ENCODE peak calls at places on chromosomes 1 and 21, in seven cellular contexts. K is stimulated activated CD4-positive, alpha-beta T cell treated with anti-CD3 and anti-CD28 coated beads, Interleukin-1b, Interleukin-23, amount 100 ng/mL, for 24 hours; E is sciatic nerve; M is myocyte; Z is HCEC 1CT; J is Peyer's patch; X is hepatic stellate cell. G is an unnamed sample.

GRCh38 chr1:98870959-98871903 is 133.4 kb downstream of the PLPPR5 start:
- DNase-seq in K (no peak), E (no peak), M (no peak), Z (peak; percentile 3), J (peak; percentile 31), X (no peak), G (no peak)

GRCh38 chr1:34781071-34781843 is at the start of gene GJB3:
- DNase-seq in K (no peak), E (no peak), M (no peak), Z (no peak), J (no peak), X (no peak), G (peak; percentile 72)

GRCh38 chr1:23444104-23444533 is 19.6 kb upstream of the TCEA3 start:
- DNase-seq in K (no peak), E (peak; percentile 83), M (no peak), Z (peak; percentile 11), J (peak; percentile 26), X (peak; percentile 28), G (no peak)

GRCh38 chr1:52238474-52238873 is 96.6 kb downstream of the ZFYVE9 start:
- DNase-seq in K (no peak), E (no peak), M (no peak), Z (peak; percentile 85), J (no peak), X (no peak), G (peak; percentile 95)

GRCh38 chr1:28104866-28105467 is 16.6 kb upstream of the EYA3 start:
- DNase-seq in K (no peak), E (no peak), M (peak; percentile 40), Z (peak; percentile 94), J (no peak), X (peak; percentile 34), G (peak; percentile 95)

GRCh38 chr1:162014202-162014601 is 9.5 kb downstream of the OLFML2B start:
- DNase-seq in K (no peak), E (no peak), M (no peak), Z (no peak), J (no peak), X (no peak), G (no peak)

GRCh38 chr1:109250454-109251276 is 1.3 kb downstream of the CELSR2 start:
- DNase-seq in K (no peak), E (peak; percentile 61), M (no peak), Z (no peak), J (no peak), X (no peak), G (no peak)

GRCh38 chr1:171623651-171624331 is 1.7 kb downstream of the MYOCOS start:
- DNase-seq in K (no peak), E (no peak), M (no peak), Z (no peak), J (no peak), X (no peak), G (no peak)

GRCh38 chr1:54200519-54200997 is 591 bp downstream of the MRPL37 start:
- DNase-seq in K (no peak), E (no peak), M (peak; percentile 15), Z (no peak), J (no peak), X (no peak), G (no peak)

GRCh38 chr1:16245476-16246196 is 8.7 kb upstream of the CPLANE2 start:
- DNase-seq in K (no peak), E (no peak), M (no peak), Z (no peak), J (peak; percentile 6), X (no peak), G (no peak)

GRCh38 chr1:183604811-183605210 is 14.6 kb upstream of the NCF2 start:
- DNase-seq in K (no peak), E (no peak), M (no peak), Z (no peak), J (peak; percentile 31), X (no peak), G (no peak)

GRCh38 chr21:42570841-42571387 is 57.3 kb downstream of the SLC37A1 start:
- DNase-seq in K (no peak), E (peak; percentile 58), M (no peak), Z (no peak), J (peak; percentile 12), X (no peak), G (no peak)

GRCh38 chr21:41169701-41170100 is 1.7 kb downstream of the BACE2 start:
- DNase-seq in K (no peak), E (no peak), M (peak; percentile 24), Z (no peak), J (no peak), X (no peak), G (no peak)

GRCh38 chr1:33181038-33181861 is 593 bp downstream of the TRIM62 start:
- DNase-seq in K (no peak), E (peak; percentile 82), M (peak; percentile 61), Z (peak; percentile 45), J (peak; percentile 22), X (peak; percentile 78), G (peak; percentile 20)

GRCh38 chr1:218247339-218247738 is 37.8 kb upstream of the RRP15 start:
- DNase-seq in K (no peak), E (no peak), M (no peak), Z (no peak), J (no peak), X (no peak), G (no peak)

GRCh38 chr1:156865865-156866678 is 5.4 kb downstream of the NTRK1 start:
- DNase-seq in K (no peak), E (no peak), M (no peak), Z (no peak), J (no peak), X (no peak), G (no peak)

GRCh38 chr1:165793951-165794350 is 25.3 kb upstream of the TMCO1 start:
- DNase-seq in K (no peak), E (no peak), M (no peak), Z (peak; percentile 19), J (no peak), X (no peak), G (peak; percentile 70)

GRCh38 chr21:37292946-37293345 is 25.8 kb upstream of the VPS26C start:
- DNase-seq in K (no peak), E (no peak), M (no peak), Z (no peak), J (no peak), X (no peak), G (no peak)

GRCh38 chr21:45970674-45971486 is 10.7 kb upstream of the COL6A1 start:
- DNase-seq in K (peak; percentile 20), E (peak; percentile 86), M (peak; percentile 63), Z (no peak), J (no peak), X (peak; percentile 84), G (no peak)

GRCh38 chr1:186404454-186405051 is 28.9 kb downstream of the ODR4 start:
- DNase-seq in K (no peak), E (no peak), M (peak; percentile 36), Z (peak; percentile 67), J (no peak), X (peak; percentile 30), G (peak; percentile 69)

GRCh38 chr21:41651396-41651795 is 115.5 kb downstream of the RIPK4 start:
- DNase-seq in K (no peak), E (peak; percentile 43), M (no peak), Z (no peak), J (no peak), X (no peak), G (no peak)

GRCh38 chr1:85397490-85398044 is 67.4 kb downstream of the DDAH1 start:
- DNase-seq in K (no peak), E (no peak), M (no peak), Z (no peak), J (no peak), X (no peak), G (no peak)

GRCh38 chr1:159141584-159142518 is 29.6 kb upstream of the CADM3 start:
- DNase-seq in K (no peak), E (no peak), M (peak; percentile 9), Z (peak; percentile 26), J (no peak), X (peak; percentile 14), G (no peak)

GRCh38 chr1:228334954-228335353 is 71.7 kb downstream of the TRIM11 start:
- DNase-seq in K (no peak), E (no peak), M (no peak), Z (no peak), J (no peak), X (no peak), G (no peak)

GRCh38 chr1:53368314-53369033 is 40.6 kb upstream of the LRP8 start:
- DNase-seq in K (no peak), E (peak; percentile 58), M (no peak), Z (no peak), J (no peak), X (no peak), G (no peak)

G was measured in bronchial epithelial cell.